ENCODE peak calls at places on chromosomes 13 and 19, in four cellular contexts. U, M, V and T are unnamed samples.

GRCh38 chr13:45105895-45106294 is 14.4 kb upstream of the GTF2F2 start:
- DNase-seq in U (no peak), M (peak; percentile 5), V (no peak), T (no peak)

GRCh38 chr19:31402931-31403330 is 53.7 kb upstream of the TSHZ3 start:
- DNase-seq in U (no peak), M (peak; percentile 52), V (no peak), T (no peak)

GRCh38 chr13:60066206-60066605 is 97.5 kb downstream of the DIAPH3 start:
- DNase-seq in U (no peak), M (no peak), V (no peak), T (no peak)

GRCh38 chr19:18862976-18863842 is 31.4 kb downstream of the UPF1 start:
- DNase-seq in U (no peak), M (no peak), V (no peak), T (no peak)

GRCh38 chr13:77300176-77301141 is 26.4 kb downstream of the MYCBP2 start:
- DNase-seq in U (peak; percentile 67), M (peak; percentile 85), V (no peak), T (no peak)

GRCh38 chr19:7857727-7858701 is 16.2 kb downstream of the PRR36 start:
- DNase-seq in U (no peak), M (no peak), V (no peak), T (no peak)

GRCh38 chr13:44416297-44416696 is 42.7 kb downstream of the SERP2 start:
- DNase-seq in U (peak; percentile 89), M (no peak), V (no peak), T (no peak)

GRCh38 chr19:33434886-33435705 is 61.6 kb downstream of the CEBPG start:
- DNase-seq in U (peak; percentile 29), M (peak; percentile 13), V (no peak), T (no peak)

GRCh38 chr13:30133554-30133912 is 173.8 kb downstream of the KATNAL1 start:
- DNase-seq in U (no peak), M (no peak), V (peak; percentile 80), T (no peak)

GRCh38 chr13:75621147-75621546 is 15.0 kb upstream of the LMO7 start:
- DNase-seq in U (no peak), M (peak; percentile 78), V (no peak), T (no peak)

GRCh38 chr13:112899618-112900600 is 69.1 kb upstream of the MCF2L start:
- DNase-seq in U (no peak), M (no peak), V (no peak), T (no peak)